ENCODE peak calls at places on chromosomes 4 and X, in four cellular contexts. Q is heart left ventricle, E is astrocyte, X is H9. T is an unnamed sample.
A peak's percentile ranks its signal among the peaks of the same experiment; 100 is the strongest.

GRCh38 chr4:155809835-155810234 is 51.0 kb downstream of the GUCY1B1 start:
- DNase-seq in X (no peak), Q (no peak), E (peak; percentile 77), T (no peak)

GRCh38 chr4:168511780-168512467 is 15.1 kb downstream of the PALLD start:
- DNase-seq in Q (no peak), X (peak; percentile 39), E (no peak), T (no peak)

GRCh38 chr4:109298279-109299010 is 4.0 kb downstream of the COL25A1 start:
- DNase-seq in X (no peak), Q (no peak), E (no peak), T (peak; percentile 68)

GRCh38 chrX:143094501-143095110 is 68.9 kb downstream of the SPANXN4 start:
- DNase-seq in X (no peak), Q (no peak), E (no peak), T (no peak)

GRCh38 chr4:8147231-8147970 is 11.2 kb downstream of the ABLIM2 start:
- DNase-seq in X (no peak), E (no peak), Q (no peak), T (no peak)

GRCh38 chrX:97860206-97860605 is 976.5 kb downstream of the RPA4 start:
- DNase-seq in Q (no peak), X (no peak), E (peak; percentile 51), T (no peak)

GRCh38 chr4:8741513-8742226 is 130.0 kb downstream of the HMX1 start:
- DNase-seq in Q (no peak), E (no peak), X (no peak), T (no peak)

GRCh38 chr4:155319506-155319905 is 57.3 kb downstream of the MAP9 start:
- DNase-seq in E (no peak), X (no peak), Q (no peak), T (no peak)

DNA sequence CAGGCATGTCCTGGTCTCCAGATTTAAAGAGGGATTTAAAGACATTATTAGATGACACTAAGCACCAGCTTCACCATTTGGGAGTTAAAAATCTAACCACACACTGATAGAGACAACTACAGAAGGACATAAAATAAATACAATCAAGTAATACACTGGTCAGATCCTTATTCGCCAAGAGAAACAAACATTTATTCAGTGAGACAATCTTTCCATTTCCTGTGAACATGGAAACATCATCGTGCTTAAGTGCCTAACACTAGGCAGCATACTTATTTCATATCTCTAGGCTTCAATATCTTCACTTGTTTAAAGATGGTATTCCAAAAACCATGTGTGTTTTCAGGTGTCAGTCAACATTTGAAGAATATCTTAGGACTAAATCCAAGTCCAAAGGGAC is 103.6 kb downstream of the AREG start:
- DNase-seq in Q (no peak), E (no peak), X (no peak), T (no peak)
- H3K27ac ChIP-seq in Q (no peak overlapping the region), E (no peak overlapping the region), X (no peak overlapping the region), T (no peak overlapping the region)

GRCh38 chr4:92251711-92252110 is 52.1 kb upstream of the GRID2 start:
- DNase-seq in Q (no peak), E (no peak), X (no peak), T (no peak)
- H3K9me3 ChIP-seq in Q (no peaks in the 10 kb centered on the region), E (no peaks in the 10 kb centered on the region), X (peaks cover 52% of the 10 kb centered on the region), T (peaks cover 17% of the 10 kb centered on the region)

GRCh38 chr4:113289736-113290135 is 240.3 kb downstream of the ANK2 start:
- DNase-seq in E (peak; percentile 43), X (no peak), Q (no peak), T (no peak)
- H3K27ac ChIP-seq in E (no peak overlapping the region), X (no peak overlapping the region), Q (no peak overlapping the region), T (no peak overlapping the region)

DNA sequence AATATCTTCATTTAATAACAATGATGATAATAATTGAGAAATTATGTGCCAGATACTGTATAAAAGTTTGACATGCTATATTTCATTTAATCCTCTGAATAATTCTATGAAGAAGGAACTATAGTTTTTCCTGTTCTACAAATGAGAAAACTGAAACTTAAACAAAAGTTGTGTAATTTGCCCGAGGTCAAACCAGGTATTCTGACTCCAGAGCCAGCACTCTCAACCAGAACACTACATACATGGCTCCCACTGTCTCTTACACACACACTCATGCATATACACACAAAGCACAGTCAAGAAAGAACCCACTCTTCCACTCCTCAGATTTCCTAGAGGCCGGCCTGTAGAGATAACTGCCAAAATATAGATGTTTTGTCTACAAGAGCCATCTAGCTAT is 374.0 kb upstream of the EMCN start:
- DNase-seq in X (no peak), Q (no peak), E (no peak), T (no peak)
- H3K9me3 ChIP-seq in X (no peaks in the 10 kb centered on the region), Q (no peaks in the 10 kb centered on the region), E (no peaks in the 10 kb centered on the region), T (no peaks in the 10 kb centered on the region)

DNA sequence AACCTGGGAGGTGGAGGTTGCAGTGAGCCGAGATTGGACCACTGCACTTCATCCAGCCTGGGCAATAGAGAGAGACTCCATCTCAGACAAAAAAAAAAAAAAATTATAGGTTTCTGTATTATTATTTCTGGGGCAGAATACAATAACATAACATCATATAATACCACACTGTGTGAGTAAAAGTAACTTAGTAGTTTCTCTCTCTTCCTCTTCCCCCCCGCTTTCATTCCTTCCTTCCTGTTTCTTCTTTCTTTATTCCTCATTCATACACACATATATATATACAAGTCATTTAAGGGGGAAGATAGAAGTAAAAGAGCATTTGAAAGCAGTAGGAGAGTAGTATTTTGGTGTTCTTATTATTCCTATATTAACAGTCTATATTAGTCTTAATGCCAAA is 55.9 kb upstream of the FHDC1 start:
- DNase-seq in X (no peak), Q (no peak), E (no peak), T (no peak)
- H3K27ac ChIP-seq in X (no peak overlapping the region), Q (no peak overlapping the region), E (no peak overlapping the region), T (no peak overlapping the region)

DNA sequence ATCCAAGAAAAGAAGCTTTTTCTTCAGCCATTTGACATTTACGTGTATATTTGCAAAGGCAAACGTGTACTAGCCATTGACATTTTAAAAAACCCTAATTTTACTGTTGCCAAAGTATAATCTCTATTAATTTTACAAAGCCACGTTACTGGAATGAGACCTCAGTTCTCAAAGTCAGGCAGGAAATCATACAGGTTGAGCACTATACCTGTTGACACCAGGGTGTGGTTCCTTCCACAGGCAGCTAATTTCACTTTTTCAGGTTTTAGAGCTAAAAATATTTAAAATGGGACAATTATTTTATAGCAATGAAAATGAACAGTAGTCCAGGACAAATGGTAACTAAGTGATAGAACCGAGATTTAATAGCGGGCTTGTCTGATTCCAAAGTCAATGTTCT is 6.5 kb downstream of the RPGR start:
- DNase-seq in X (no peak), Q (no peak), E (no peak), T (no peak)
- H3K9me3 ChIP-seq in X (no peaks in the 10 kb centered on the region), Q (no peaks in the 10 kb centered on the region), E (no peaks in the 10 kb centered on the region), T (no peaks in the 10 kb centered on the region)

GRCh38 chr4:52869196-52869595 is 7.1 kb downstream of the RASL11B start:
- DNase-seq in E (no peak), Q (peak; percentile 77), X (no peak), T (peak; percentile 50)

GRCh38 chr4:52865305-52865704 is 3.2 kb downstream of the RASL11B start:
- DNase-seq in E (no peak), Q (no peak), X (no peak), T (no peak)

GRCh38 chr4:52868138-52868537 is 6.0 kb downstream of the RASL11B start:
- DNase-seq in Q (peak; percentile 78), X (peak; percentile 76), E (no peak), T (no peak)

GRCh38 chr4:52864816-52865215 is 2.7 kb downstream of the RASL11B start:
- DNase-seq in E (peak; percentile 64), Q (no peak), X (no peak), T (no peak)

GRCh38 chr4:52866734-52867133 is 4.6 kb downstream of the RASL11B start:
- DNase-seq in X (no peak), E (no peak), Q (no peak), T (no peak)
- H3K27ac ChIP-seq in X (peak overlapping the region; percentile 22), E (no peak overlapping the region), Q (peak overlapping the region; percentile 73), T (no peak overlapping the region)

T was measured in WERI-Rb-1.